ENCODE peak calls at places on chromosomes 2 and 18, in seven cellular contexts. One of them, this sample, is unnamed.

GRCh38 chr2:229434131-229434530 is 163.0 kb upstream of the PID1 start:
- DNase-seq in pancreas: no peak
- DNase-seq in body of pancreas: no peak
- DNase-seq in mesenchymal stem cell: no peak
- DNase-seq in CD8-positive, alpha-beta memory T cell: no peak
- DNase-seq in fibroblast of lung: no peak
- DNase-seq in ovary: no peak
- DNase-seq in this sample: no peak

GRCh38 chr2:213151437-213152064 is at the start of gene IKZF2:
- DNase-seq in CD8-positive, alpha-beta memory T cell: peak; percentile 64
- DNase-seq in mesenchymal stem cell: peak; percentile 88
- DNase-seq in ovary: peak; percentile 87
- DNase-seq in body of pancreas: peak; percentile 85
- DNase-seq in fibroblast of lung: peak; percentile 96
- DNase-seq in pancreas: peak; percentile 83
- DNase-seq in this sample: peak; percentile 87

GRCh38 chr2:97740590-97741182 is 27.3 kb downstream of the ZAP70 start:
- DNase-seq in fibroblast of lung: no peak
- DNase-seq in mesenchymal stem cell: no peak
- DNase-seq in pancreas: peak; percentile 68
- DNase-seq in CD8-positive, alpha-beta memory T cell: no peak
- DNase-seq in body of pancreas: peak; percentile 61
- DNase-seq in ovary: no peak
- DNase-seq in this sample: peak; percentile 32

GRCh38 chr2:167783266-167784070 is 463.9 kb downstream of the STK39 start:
- DNase-seq in body of pancreas: no peak
- DNase-seq in pancreas: no peak
- DNase-seq in mesenchymal stem cell: peak; percentile 60
- DNase-seq in ovary: no peak
- DNase-seq in CD8-positive, alpha-beta memory T cell: no peak
- DNase-seq in fibroblast of lung: peak; percentile 87
- DNase-seq in this sample: peak; percentile 33

GRCh38 chr18:36813111-36813752 is 15.6 kb downstream of the TPGS2 start:
- DNase-seq in mesenchymal stem cell: no peak
- DNase-seq in body of pancreas: no peak
- DNase-seq in CD8-positive, alpha-beta memory T cell: no peak
- DNase-seq in pancreas: no peak
- DNase-seq in ovary: no peak
- DNase-seq in fibroblast of lung: no peak
- DNase-seq in this sample: no peak

GRCh38 chr2:197674546-197674945 is 841 bp downstream of the RFTN2 start:
- DNase-seq in ovary: no peak
- DNase-seq in body of pancreas: no peak
- DNase-seq in mesenchymal stem cell: peak; percentile 42
- DNase-seq in fibroblast of lung: peak; percentile 27
- DNase-seq in CD8-positive, alpha-beta memory T cell: no peak
- DNase-seq in pancreas: no peak
- DNase-seq in this sample: no peak

GRCh38 chr2:27655155-27655951 is 8.1 kb downstream of the SUPT7L start:
- DNase-seq in body of pancreas: no peak
- DNase-seq in CD8-positive, alpha-beta memory T cell: no peak
- DNase-seq in mesenchymal stem cell: no peak
- DNase-seq in pancreas: no peak
- DNase-seq in ovary: no peak
- DNase-seq in fibroblast of lung: peak; percentile 96
- DNase-seq in this sample: peak; percentile 60

GRCh38 chr2:235727891-235728380 is 234.1 kb downstream of the AGAP1 start:
- DNase-seq in mesenchymal stem cell: no peak
- DNase-seq in body of pancreas: no peak
- DNase-seq in fibroblast of lung: no peak
- DNase-seq in pancreas: no peak
- DNase-seq in CD8-positive, alpha-beta memory T cell: no peak
- DNase-seq in ovary: no peak
- DNase-seq in this sample: no peak

GRCh38 chr18:24514439-24514838 is 54.0 kb downstream of the HRH4 start:
- DNase-seq in ovary: no peak
- DNase-seq in fibroblast of lung: peak; percentile 36
- DNase-seq in mesenchymal stem cell: peak; percentile 37
- DNase-seq in pancreas: no peak
- DNase-seq in body of pancreas: no peak
- DNase-seq in CD8-positive, alpha-beta memory T cell: no peak
- DNase-seq in this sample: peak; percentile 39

GRCh38 chr2:161746891-161747535 is 122.8 kb downstream of the SLC4A10 start:
- DNase-seq in pancreas: no peak
- DNase-seq in mesenchymal stem cell: no peak
- DNase-seq in body of pancreas: no peak
- DNase-seq in ovary: no peak
- DNase-seq in fibroblast of lung: no peak
- DNase-seq in CD8-positive, alpha-beta memory T cell: no peak
- DNase-seq in this sample: no peak

GRCh38 chr18:7417742-7418141 is 149.4 kb upstream of the PTPRM start:
- DNase-seq in ovary: no peak
- DNase-seq in mesenchymal stem cell: peak; percentile 66
- DNase-seq in fibroblast of lung: peak; percentile 59
- DNase-seq in CD8-positive, alpha-beta memory T cell: no peak
- DNase-seq in pancreas: no peak
- DNase-seq in body of pancreas: no peak
- DNase-seq in this sample: peak; percentile 28

GRCh38 chr2:33380001-33380609 is 96.3 kb upstream of the RASGRP3 start:
- DNase-seq in fibroblast of lung: no peak
- DNase-seq in ovary: no peak
- DNase-seq in CD8-positive, alpha-beta memory T cell: no peak
- DNase-seq in mesenchymal stem cell: no peak
- DNase-seq in body of pancreas: no peak
- DNase-seq in pancreas: no peak
- DNase-seq in this sample: no peak

GRCh38 chr18:2168022-2168421 is 403.3 kb downstream of the METTL4 start:
- DNase-seq in CD8-positive, alpha-beta memory T cell: no peak
- DNase-seq in ovary: no peak
- DNase-seq in fibroblast of lung: no peak
- DNase-seq in mesenchymal stem cell: no peak
- DNase-seq in body of pancreas: no peak
- DNase-seq in pancreas: no peak
- DNase-seq in this sample: no peak

DNA sequence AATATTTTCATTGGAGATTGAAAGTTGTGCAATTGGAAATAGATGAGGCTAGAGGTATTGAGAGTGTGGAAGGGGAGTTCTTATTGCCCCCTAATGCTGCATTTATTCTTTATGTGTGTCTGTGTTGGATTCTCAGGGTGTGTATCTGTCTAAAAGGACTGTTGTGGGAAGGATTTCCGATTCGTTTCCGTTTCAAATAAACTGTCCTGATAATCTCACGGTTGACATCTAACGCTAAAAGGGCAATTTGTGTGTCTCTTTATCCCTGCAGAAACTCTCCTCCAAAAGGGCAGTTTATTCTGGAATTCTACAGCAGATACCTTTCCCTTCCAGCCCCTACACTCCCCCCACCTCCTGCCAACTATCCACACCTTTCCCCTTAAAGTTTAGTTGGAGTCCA is 923 bp downstream of the SETBP1 start:
- DNase-seq in pancreas: no peak
- DNase-seq in CD8-positive, alpha-beta memory T cell: no peak
- DNase-seq in body of pancreas: no peak
- DNase-seq in ovary: no peak
- DNase-seq in fibroblast of lung: no peak
- DNase-seq in mesenchymal stem cell: peak; percentile 26
- DNase-seq in this sample: no peak
- H3K27me3 ChIP-seq in pancreas: no peaks in the 10 kb centered on the region
- H3K27me3 ChIP-seq in CD8-positive, alpha-beta memory T cell: no peaks in the 10 kb centered on the region
- H3K27me3 ChIP-seq in body of pancreas: no peaks in the 10 kb centered on the region
- H3K27me3 ChIP-seq in ovary: no peaks in the 10 kb centered on the region
- H3K27me3 ChIP-seq in fibroblast of lung: no peaks in the 10 kb centered on the region
- H3K27me3 ChIP-seq in mesenchymal stem cell: no peaks in the 10 kb centered on the region
- H3K27me3 ChIP-seq in this sample: no peaks in the 10 kb centered on the region

DNA sequence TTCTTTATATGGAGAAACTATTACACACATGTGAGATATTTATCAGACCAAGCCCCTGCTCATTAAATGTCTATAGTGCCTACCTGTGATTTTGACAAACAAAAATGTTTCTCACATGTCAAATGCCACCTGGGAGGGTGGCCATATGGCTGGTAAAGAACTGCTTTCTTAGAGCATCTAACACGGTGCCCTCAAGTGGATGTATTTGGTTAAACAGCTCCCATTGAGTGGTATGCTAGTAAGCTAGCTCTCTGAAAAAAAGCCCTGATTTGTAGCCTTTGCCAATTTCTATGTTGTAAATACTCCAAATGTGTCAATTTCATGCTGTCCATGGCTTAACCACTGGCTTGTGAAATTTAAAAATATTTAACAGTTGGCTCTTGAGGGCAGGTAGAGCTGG is 94.6 kb downstream of the PMAIP1 start:
- DNase-seq in pancreas: no peak
- DNase-seq in fibroblast of lung: no peak
- DNase-seq in ovary: no peak
- DNase-seq in CD8-positive, alpha-beta memory T cell: no peak
- DNase-seq in body of pancreas: no peak
- DNase-seq in mesenchymal stem cell: no peak
- DNase-seq in this sample: no peak
- H3K27me3 ChIP-seq in pancreas: no peaks in the 10 kb centered on the region
- H3K27me3 ChIP-seq in fibroblast of lung: peaks cover 7% of the 10 kb centered on the region
- H3K27me3 ChIP-seq in ovary: no peaks in the 10 kb centered on the region
- H3K27me3 ChIP-seq in CD8-positive, alpha-beta memory T cell: no peaks in the 10 kb centered on the region
- H3K27me3 ChIP-seq in body of pancreas: no peaks in the 10 kb centered on the region
- H3K27me3 ChIP-seq in mesenchymal stem cell: peaks cover 40% of the 10 kb centered on the region
- H3K27me3 ChIP-seq in this sample: peaks cover 2% of the 10 kb centered on the region

DNA sequence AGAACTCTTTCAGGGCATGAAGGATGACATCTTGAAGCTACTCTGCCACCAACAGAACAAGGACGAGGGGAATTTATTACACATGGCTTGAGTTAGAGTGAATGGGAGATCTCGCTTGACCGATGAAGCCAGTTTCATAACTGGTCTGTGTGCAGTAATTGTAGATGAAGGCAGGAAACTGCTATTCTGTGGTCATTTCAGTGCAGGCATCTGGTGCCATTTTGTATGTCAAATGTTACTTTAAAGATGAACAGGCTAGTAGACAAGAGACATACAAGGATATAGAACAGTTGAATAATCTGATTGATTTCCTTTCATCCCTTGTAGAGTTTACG is 20.6 kb downstream of the GREB1 start:
- DNase-seq in ovary: no peak
- DNase-seq in mesenchymal stem cell: no peak
- DNase-seq in pancreas: no peak
- DNase-seq in fibroblast of lung: no peak
- DNase-seq in CD8-positive, alpha-beta memory T cell: no peak
- DNase-seq in body of pancreas: no peak
- DNase-seq in this sample: no peak
- H3K27me3 ChIP-seq in ovary: no peaks in the 10 kb centered on the region
- H3K27me3 ChIP-seq in mesenchymal stem cell: peaks cover 76% of the 10 kb centered on the region
- H3K27me3 ChIP-seq in pancreas: no peaks in the 10 kb centered on the region
- H3K27me3 ChIP-seq in fibroblast of lung: peaks cover 8% of the 10 kb centered on the region
- H3K27me3 ChIP-seq in CD8-positive, alpha-beta memory T cell: peaks cover 4% of the 10 kb centered on the region
- H3K27me3 ChIP-seq in body of pancreas: no peaks in the 10 kb centered on the region
- H3K27me3 ChIP-seq in this sample: no peaks in the 10 kb centered on the region

DNA sequence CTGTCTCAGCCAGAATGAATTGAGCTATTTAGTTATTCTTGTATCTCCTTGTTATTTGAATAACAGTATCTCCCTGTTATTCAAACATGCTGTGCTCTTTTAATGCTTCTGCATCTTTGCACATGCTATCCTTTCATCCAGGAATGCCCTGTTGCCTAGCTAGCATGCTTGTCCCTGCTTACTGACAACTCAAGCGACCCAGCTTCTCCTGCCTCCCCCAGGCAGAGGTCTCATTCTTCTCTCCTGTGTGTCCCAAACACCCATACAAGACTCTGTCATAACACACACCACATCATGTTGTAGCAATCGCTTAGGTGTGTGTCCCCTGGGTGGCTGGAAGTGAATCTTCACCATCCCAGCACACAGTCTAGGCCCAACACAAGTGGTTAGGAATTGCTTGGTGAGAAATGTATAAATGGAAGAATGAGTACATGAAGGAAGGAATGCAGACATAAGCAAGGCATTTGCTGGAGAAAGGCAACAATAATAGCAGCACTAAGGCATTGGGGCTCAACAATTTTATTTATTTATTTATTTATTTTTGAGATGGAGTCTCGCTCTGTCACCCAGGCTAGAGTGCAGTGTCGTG is 144.2 kb downstream of the DDX1 start:
- DNase-seq in CD8-positive, alpha-beta memory T cell: no peak
- DNase-seq in ovary: no peak
- DNase-seq in fibroblast of lung: no peak
- DNase-seq in pancreas: no peak
- DNase-seq in body of pancreas: no peak
- DNase-seq in mesenchymal stem cell: no peak
- DNase-seq in this sample: no peak
- H3K27me3 ChIP-seq in CD8-positive, alpha-beta memory T cell: no peaks in the 10 kb centered on the region
- H3K27me3 ChIP-seq in ovary: no peaks in the 10 kb centered on the region
- H3K27me3 ChIP-seq in fibroblast of lung: peaks cover 14% of the 10 kb centered on the region
- H3K27me3 ChIP-seq in pancreas: no peaks in the 10 kb centered on the region
- H3K27me3 ChIP-seq in body of pancreas: no peaks in the 10 kb centered on the region
- H3K27me3 ChIP-seq in mesenchymal stem cell: peaks cover 69% of the 10 kb centered on the region
- H3K27me3 ChIP-seq in this sample: no peaks in the 10 kb centered on the region

GRCh38 chr2:218886461-218886947 is 5.9 kb downstream of the WNT10A start:
- DNase-seq in pancreas: no peak
- DNase-seq in body of pancreas: no peak
- DNase-seq in fibroblast of lung: no peak
- DNase-seq in mesenchymal stem cell: no peak
- DNase-seq in CD8-positive, alpha-beta memory T cell: no peak
- DNase-seq in ovary: no peak
- DNase-seq in this sample: no peak
- H3K27me3 ChIP-seq in pancreas: no peaks in the 10 kb centered on the region
- H3K27me3 ChIP-seq in body of pancreas: no peaks in the 10 kb centered on the region
- H3K27me3 ChIP-seq in fibroblast of lung: peaks cover 36% of the 10 kb centered on the region
- H3K27me3 ChIP-seq in mesenchymal stem cell: peaks cover 85% of the 10 kb centered on the region
- H3K27me3 ChIP-seq in CD8-positive, alpha-beta memory T cell: no peaks in the 10 kb centered on the region
- H3K27me3 ChIP-seq in ovary: no peaks in the 10 kb centered on the region
- H3K27me3 ChIP-seq in this sample: no peaks in the 10 kb centered on the region

GRCh38 chr2:176072951-176073904 is 10.5 kb downstream of the EVX2 start:
- DNase-seq in ovary: no peak
- DNase-seq in pancreas: no peak
- DNase-seq in body of pancreas: no peak
- DNase-seq in CD8-positive, alpha-beta memory T cell: no peak
- DNase-seq in fibroblast of lung: no peak
- DNase-seq in mesenchymal stem cell: no peak
- DNase-seq in this sample: no peak
- H3K27me3 ChIP-seq in ovary: peaks cover 6% of the 10 kb centered on the region
- H3K27me3 ChIP-seq in pancreas: peaks cover 51% of the 10 kb centered on the region
- H3K27me3 ChIP-seq in body of pancreas: no peaks in the 10 kb centered on the region
- H3K27me3 ChIP-seq in CD8-positive, alpha-beta memory T cell: peaks cover 73% of the 10 kb centered on the region
- H3K27me3 ChIP-seq in fibroblast of lung: peaks cover 58% of the 10 kb centered on the region
- H3K27me3 ChIP-seq in mesenchymal stem cell: peaks cover 99% of the 10 kb centered on the region
- H3K27me3 ChIP-seq in this sample: peaks cover 19% of the 10 kb centered on the region

This sample was measured in MG63.